ENCODE peak calls at places on chromosomes 12 and 14, in six cellular contexts. Y is ELF-1, Z is GM19239, H is tibial artery, G is AG04449, N is Kasumi-1. E is an unnamed sample.

GRCh38 chr12:121611306-121611705 is 15.0 kb upstream of the ORAI1 start:
- DNase-seq in Y (peak), Z (no peak), H (no peak), G (no peak), N (no peak), E (no peak)

GRCh38 chr14:105883066-105884005 is 357.0 kb downstream of the TMEM121 start:
- DNase-seq in Y (no peak), Z (no peak), H (peak), G (no peak), N (no peak), E (peak)

GRCh38 chr12:104736307-104736706 is 221.8 kb downstream of the SLC41A2 start:
- DNase-seq in Y (no peak), Z (no peak), H (no peak), G (peak), N (no peak), E (no peak)

GRCh38 chr12:46446645-46447044 is 74.1 kb upstream of the SLC38A2 start:
- DNase-seq in Y (no peak), Z (no peak), H (no peak), G (no peak), N (peak), E (no peak)

GRCh38 chr14:50225974-50226297 is 5.4 kb downstream of the SOS2 start:
- DNase-seq in Y (peak), Z (no peak), H (no peak), G (no peak), N (no peak), E (no peak)

GRCh38 chr12:112537710-112538396 is 119.1 kb downstream of the PTPN11 start:
- DNase-seq in Y (peak), Z (no peak), H (no peak), G (no peak), N (peak), E (no peak)

GRCh38 chr14:92575061-92575772 is 61.6 kb downstream of the RIN3 start:
- DNase-seq in Y (no peak), Z (no peak), H (no peak), G (no peak), N (no peak), E (peak)

GRCh38 chr14:60648934-60649814 is at the start of gene SIX1:
- DNase-seq in Y (peak), Z (no peak), H (peak), G (peak), N (peak), E (peak)

GRCh38 chr14:68780358-68781160 is 12.3 kb downstream of the ZFP36L1 start:
- DNase-seq in Y (peak), Z (no peak), H (peak), G (no peak), N (peak), E (peak)

GRCh38 chr12:96402061-96402460 is 1.8 kb upstream of the CDK17 start:
- DNase-seq in Y (peak), Z (no peak), H (no peak), G (no peak), N (no peak), E (no peak)

E was measured in spleen.